ENCODE peak calls at places on chromosomes 5 and 9, in nine cellular contexts. U, W, X, J, I, Z, A, P and D are unnamed samples.

GRCh38 chr5:136957428-136957827 is 541.7 kb downstream of the SPOCK1 start:
- DNase-seq in U (no peak), W (no peak), X (no peak), J (no peak), I (no peak), Z (no peak), A (no peak), P (no peak), D (no peak)

GRCh38 chr5:123868267-123868666 is 356.3 kb downstream of the CSNK1G3 start:
- DNase-seq in U (no peak), W (no peak), X (no peak), J (peak), I (no peak), Z (no peak), A (no peak), P (no peak), D (no peak)

GRCh38 chr5:164256351-164256750 is 750.9 kb downstream of the MAT2B start:
- DNase-seq in U (no peak), W (no peak), X (no peak), J (no peak), I (no peak), Z (no peak), A (no peak), P (no peak), D (no peak)

GRCh38 chr5:71924325-71924724 is 182.9 kb upstream of the MAP1B start:
- DNase-seq in U (no peak), W (no peak), X (no peak), J (no peak), I (no peak), Z (no peak), A (no peak), P (no peak), D (no peak)

GRCh38 chr5:80160242-80160641 is 95.6 kb downstream of the SERINC5 start:
- DNase-seq in U (no peak), W (no peak), X (no peak), J (no peak), I (no peak), Z (no peak), A (no peak), P (no peak), D (no peak)

GRCh38 chr5:2725957-2726356 is 25.5 kb downstream of the IRX2 start:
- DNase-seq in U (no peak), W (no peak), X (no peak), J (no peak), I (no peak), Z (no peak), A (no peak), P (no peak), D (no peak)

GRCh38 chr5:158979749-158980521 is 119.8 kb downstream of the EBF1 start:
- DNase-seq in U (peak), W (no peak), X (peak), J (peak), I (no peak), Z (no peak), A (no peak), P (no peak), D (no peak)

GRCh38 chr5:105956456-105957177 is 1714.1 kb downstream of the EFNA5 start:
- DNase-seq in U (no peak), W (no peak), X (no peak), J (no peak), I (no peak), Z (no peak), A (no peak), P (no peak), D (no peak)

GRCh38 chr5:143442398-143442797 is 38.9 kb upstream of the NR3C1 start:
- DNase-seq in U (no peak), W (no peak), X (no peak), J (no peak), I (no peak), Z (no peak), A (no peak), P (no peak), D (no peak)

GRCh38 chr9:91746357-91746756 is 203.7 kb downstream of the ROR2 start:
- DNase-seq in U (no peak), W (no peak), X (no peak), J (no peak), I (no peak), Z (no peak), A (no peak), P (no peak), D (no peak)

GRCh38 chr9:116323012-116323411 is 169.4 kb downstream of the PAPPA start:
- DNase-seq in U (no peak), W (no peak), X (no peak), J (no peak), I (no peak), Z (no peak), A (no peak), P (no peak), D (no peak)

GRCh38 chr9:33942471-33943083 is 106.1 kb downstream of the UBAP2 start:
- DNase-seq in U (no peak), W (no peak), X (no peak), J (no peak), I (no peak), Z (no peak), A (no peak), P (no peak), D (no peak)

GRCh38 chr9:104177003-104177611 is 83.0 kb downstream of the SMC2 start:
- DNase-seq in U (no peak), W (no peak), X (no peak), J (peak), I (no peak), Z (no peak), A (no peak), P (no peak), D (peak)

GRCh38 chr5:170477906-170478305 is 25.9 kb upstream of the KCNIP1 start:
- DNase-seq in U (no peak), W (no peak), X (no peak), J (no peak), I (no peak), Z (no peak), A (no peak), P (no peak), D (no peak)

GRCh38 chr5:87141544-87141943 is 126.1 kb upstream of the RASA1 start:
- DNase-seq in U (no peak), W (no peak), X (no peak), J (no peak), I (no peak), Z (no peak), A (no peak), P (no peak), D (no peak)

GRCh38 chr5:119136666-119137318 is 65.9 kb downstream of the DMXL1 start:
- DNase-seq in U (no peak), W (no peak), X (no peak), J (no peak), I (no peak), Z (no peak), A (no peak), P (no peak), D (no peak)

GRCh38 chr5:116534988-116535387 is 39.6 kb downstream of the SEMA6A start:
- DNase-seq in U (no peak), W (no peak), X (no peak), J (no peak), I (no peak), Z (no peak), A (no peak), P (no peak), D (no peak)

GRCh38 chr5:92565673-92566072 is 1015.3 kb downstream of the NR2F1-AS1 start:
- DNase-seq in U (no peak), W (no peak), X (no peak), J (no peak), I (no peak), Z (no peak), A (no peak), P (no peak), D (no peak)

GRCh38 chr9:16871358-16872151 is 1.1 kb upstream of the BNC2 start:
- DNase-seq in U (peak), W (no peak), X (no peak), J (no peak), I (peak), Z (no peak), A (no peak), P (no peak), D (no peak)

GRCh38 chr5:124451721-124452383 is 294.6 kb downstream of the ZNF608 start:
- DNase-seq in U (no peak), W (no peak), X (no peak), J (no peak), I (no peak), Z (no peak), A (no peak), P (no peak), D (no peak)

GRCh38 chr5:138968601-138969000 is 93.5 kb upstream of the LRRTM2 start:
- DNase-seq in U (peak), W (no peak), X (peak), J (no peak), I (no peak), Z (no peak), A (no peak), P (no peak), D (no peak)

GRCh38 chr9:22044583-22044982 is 35.5 kb upstream of the CDKN2B start:
- DNase-seq in U (no peak), W (no peak), X (no peak), J (no peak), I (no peak), Z (no peak), A (no peak), P (no peak), D (no peak)

GRCh38 chr5:87195616-87196015 is 72.1 kb upstream of the RASA1 start:
- DNase-seq in U (no peak), W (no peak), X (no peak), J (no peak), I (no peak), Z (no peak), A (no peak), P (no peak), D (no peak)

GRCh38 chr5:162248107-162248713 is 180.6 kb downstream of the GABRG2 start:
- DNase-seq in U (no peak), W (no peak), X (no peak), J (no peak), I (no peak), Z (no peak), A (no peak), P (no peak), D (peak)

GRCh38 chr5:171582849-171583248 is 163.4 kb downstream of the FGF18 start:
- DNase-seq in U (no peak), W (no peak), X (no peak), J (no peak), I (no peak), Z (no peak), A (no peak), P (no peak), D (no peak)

GRCh38 chr9:109351032-109351431 is 30.2 kb upstream of the EPB41L4B start:
- DNase-seq in U (no peak), W (no peak), X (no peak), J (no peak), I (no peak), Z (no peak), A (no peak), P (no peak), D (no peak)

GRCh38 chr5:140926903-140927573 is 939 bp downstream of the PCDHAC1 start:
- DNase-seq in U (no peak), W (no peak), X (peak), J (no peak), I (peak), Z (no peak), A (no peak), P (no peak), D (no peak)

GRCh38 chr9:72006481-72006880 is 53.9 kb downstream of the C9orf57 start:
- DNase-seq in U (no peak), W (no peak), X (no peak), J (no peak), I (no peak), Z (no peak), A (no peak), P (no peak), D (no peak)

GRCh38 chr5:54249210-54250028 is 61.0 kb downstream of the ARL15 start:
- DNase-seq in U (no peak), W (no peak), X (no peak), J (no peak), I (no peak), Z (peak), A (no peak), P (no peak), D (peak)

GRCh38 chr5:91126448-91126847 is 256.7 kb downstream of the ARRDC3 start:
- DNase-seq in U (no peak), W (no peak), X (no peak), J (no peak), I (no peak), Z (no peak), A (no peak), P (no peak), D (no peak)

GRCh38 chr5:72363146-72363802 is 43.1 kb downstream of the PTCD2 start:
- DNase-seq in U (no peak), W (no peak), X (no peak), J (no peak), I (no peak), Z (no peak), A (no peak), P (no peak), D (no peak)

GRCh38 chr9:121009657-121010056 is 40.4 kb downstream of the C5 start:
- DNase-seq in U (no peak), W (no peak), X (no peak), J (no peak), I (no peak), Z (no peak), A (no peak), P (no peak), D (no peak)

GRCh38 chr9:73613092-73613701 is 461.5 kb downstream of the ANXA1 start:
- DNase-seq in U (no peak), W (no peak), X (no peak), J (no peak), I (no peak), Z (no peak), A (no peak), P (no peak), D (no peak)

GRCh38 chr5:172530406-172530805 is 76.1 kb upstream of the SH3PXD2B start:
- DNase-seq in U (no peak), W (no peak), X (no peak), J (no peak), I (no peak), Z (no peak), A (no peak), P (no peak), D (no peak)

GRCh38 chr9:93684806-93685553 is 108.6 kb downstream of the PHF2 start:
- DNase-seq in U (no peak), W (no peak), X (no peak), J (no peak), I (no peak), Z (peak), A (no peak), P (no peak), D (no peak)

GRCh38 chr9:71743884-71744283 is 24.4 kb downstream of the CEMIP2 start:
- DNase-seq in U (no peak), W (no peak), X (no peak), J (no peak), I (no peak), Z (no peak), A (no peak), P (no peak), D (no peak)

GRCh38 chr5:140631831-140632365 is 1.1 kb downstream of the CD14 start:
- DNase-seq in U (no peak), W (no peak), X (no peak), J (no peak), I (peak), Z (peak), A (no peak), P (no peak), D (no peak)

GRCh38 chr5:91332267-91333044 is 50.7 kb downstream of the ARRDC3 start:
- DNase-seq in U (no peak), W (no peak), X (no peak), J (no peak), I (no peak), Z (no peak), A (no peak), P (no peak), D (no peak)